ENCODE peak calls at places on chromosomes 5 and 9, in six cellular contexts. One of them, this sample, is unnamed. For H3K27me3, the result is how much of the 10 kb centered on the place peaks cover.

GRCh38 chr5:96120120-96120519 is 158.5 kb upstream of the ELL2 start:
- DNase-seq in AG04450: no peak
- DNase-seq in upper lobe of left lung: no peak
- DNase-seq in GM23338: no peak
- DNase-seq in mesenchymal stem cell: no peak
- DNase-seq in tibial artery: no peak
- DNase-seq in this sample: no peak

GRCh38 chr9:17609312-17610005 is 30.6 kb downstream of the SH3GL2 start:
- DNase-seq in AG04450: no peak
- DNase-seq in upper lobe of left lung: no peak
- DNase-seq in GM23338: peak
- DNase-seq in mesenchymal stem cell: no peak
- DNase-seq in tibial artery: no peak
- DNase-seq in this sample: no peak

GRCh38 chr5:99331061-99331460 is 402.3 kb upstream of the CHD1 start:
- DNase-seq in AG04450: no peak
- DNase-seq in upper lobe of left lung: no peak
- DNase-seq in GM23338: no peak
- DNase-seq in mesenchymal stem cell: no peak
- DNase-seq in tibial artery: no peak
- DNase-seq in this sample: no peak

GRCh38 chr9:79858509-79858908 is 286.7 kb downstream of the TLE4 start:
- DNase-seq in AG04450: no peak
- DNase-seq in upper lobe of left lung: no peak
- DNase-seq in GM23338: no peak
- DNase-seq in mesenchymal stem cell: peak
- DNase-seq in tibial artery: no peak
- DNase-seq in this sample: no peak

GRCh38 chr9:86754581-86754980 is 192.7 kb downstream of the GAS1 start:
- DNase-seq in AG04450: no peak
- DNase-seq in upper lobe of left lung: no peak
- DNase-seq in GM23338: no peak
- DNase-seq in mesenchymal stem cell: no peak
- DNase-seq in tibial artery: no peak
- DNase-seq in this sample: peak

GRCh38 chr5:150183436-150183835 is 6.4 kb upstream of the SLC6A7 start:
- DNase-seq in AG04450: no peak
- DNase-seq in upper lobe of left lung: no peak
- DNase-seq in GM23338: no peak
- DNase-seq in mesenchymal stem cell: no peak
- DNase-seq in tibial artery: no peak
- DNase-seq in this sample: no peak

GRCh38 chr5:68319316-68320093 is 103.9 kb downstream of the PIK3R1 start:
- DNase-seq in AG04450: no peak
- DNase-seq in upper lobe of left lung: no peak
- DNase-seq in GM23338: no peak
- DNase-seq in mesenchymal stem cell: peak
- DNase-seq in tibial artery: no peak
- DNase-seq in this sample: no peak

GRCh38 chr5:38463634-38464521 is 92.6 kb downstream of the LIFR start:
- DNase-seq in AG04450: peak
- DNase-seq in upper lobe of left lung: no peak
- DNase-seq in GM23338: no peak
- DNase-seq in mesenchymal stem cell: peak
- DNase-seq in tibial artery: no peak
- DNase-seq in this sample: peak

GRCh38 chr5:150978590-150978989 is 41.8 kb upstream of the GPX3 start:
- DNase-seq in AG04450: no peak
- DNase-seq in upper lobe of left lung: no peak
- DNase-seq in GM23338: no peak
- DNase-seq in mesenchymal stem cell: no peak
- DNase-seq in tibial artery: no peak
- DNase-seq in this sample: no peak

GRCh38 chr9:9341203-9341602 is 1271.6 kb downstream of the PTPRD start:
- DNase-seq in AG04450: no peak
- DNase-seq in upper lobe of left lung: no peak
- DNase-seq in GM23338: peak
- DNase-seq in mesenchymal stem cell: no peak
- DNase-seq in tibial artery: no peak
- DNase-seq in this sample: no peak

DNA sequence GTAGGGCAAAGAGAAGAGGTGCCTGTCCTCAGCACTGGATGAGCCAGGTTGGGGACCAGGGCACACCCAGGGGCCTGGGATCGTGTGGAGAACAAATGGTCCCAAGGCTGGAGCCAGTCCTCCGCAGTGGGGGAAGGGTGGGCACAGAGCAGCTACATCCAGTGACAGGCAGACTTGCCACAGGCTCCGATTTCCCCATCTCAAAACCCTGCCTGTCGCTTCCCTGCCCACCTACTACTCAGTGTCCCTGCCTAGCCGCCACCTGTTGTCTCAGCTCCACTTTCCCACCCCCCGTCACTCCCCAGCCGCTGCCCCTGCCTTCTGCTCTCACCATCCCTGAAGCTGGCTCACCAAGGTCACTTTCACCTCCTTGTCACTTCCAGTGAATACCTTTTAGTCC is 13.9 kb upstream of the ENHO start:
- DNase-seq in AG04450: no peak
- DNase-seq in upper lobe of left lung: no peak
- DNase-seq in GM23338: no peak
- DNase-seq in mesenchymal stem cell: no peak
- DNase-seq in tibial artery: no peak
- DNase-seq in this sample: no peak
- H3K27me3 ChIP-seq in AG04450: under half
- H3K27me3 ChIP-seq in upper lobe of left lung: under half
- H3K27me3 ChIP-seq in GM23338: under half
- H3K27me3 ChIP-seq in mesenchymal stem cell: under half
- H3K27me3 ChIP-seq in tibial artery: under half
- H3K27me3 ChIP-seq in this sample: under half

DNA sequence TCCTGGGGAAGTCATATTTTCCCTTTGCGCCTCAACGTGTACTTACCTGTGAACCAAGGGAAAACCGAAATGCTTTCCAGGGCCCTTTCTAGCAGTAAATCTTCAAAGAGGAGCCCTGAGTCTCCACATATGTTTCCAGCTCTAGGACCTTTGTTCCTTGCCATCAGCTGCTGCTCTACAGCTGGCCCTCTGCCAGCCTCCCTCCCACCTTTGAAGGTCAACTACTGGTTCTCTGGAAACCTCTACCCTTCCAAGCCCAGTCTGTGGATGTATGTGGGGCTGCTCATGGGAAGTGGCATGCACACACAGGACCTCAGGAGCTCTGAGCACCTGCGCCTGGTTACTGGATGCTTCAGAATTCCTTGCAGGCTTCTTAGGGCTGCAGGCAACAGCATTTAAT is 117.2 kb downstream of the PSD2 start:
- DNase-seq in AG04450: no peak
- DNase-seq in upper lobe of left lung: no peak
- DNase-seq in GM23338: no peak
- DNase-seq in mesenchymal stem cell: no peak
- DNase-seq in tibial artery: no peak
- DNase-seq in this sample: no peak
- H3K27me3 ChIP-seq in AG04450: under half
- H3K27me3 ChIP-seq in upper lobe of left lung: under half
- H3K27me3 ChIP-seq in GM23338: under half
- H3K27me3 ChIP-seq in mesenchymal stem cell: half or more
- H3K27me3 ChIP-seq in tibial artery: under half
- H3K27me3 ChIP-seq in this sample: under half

DNA sequence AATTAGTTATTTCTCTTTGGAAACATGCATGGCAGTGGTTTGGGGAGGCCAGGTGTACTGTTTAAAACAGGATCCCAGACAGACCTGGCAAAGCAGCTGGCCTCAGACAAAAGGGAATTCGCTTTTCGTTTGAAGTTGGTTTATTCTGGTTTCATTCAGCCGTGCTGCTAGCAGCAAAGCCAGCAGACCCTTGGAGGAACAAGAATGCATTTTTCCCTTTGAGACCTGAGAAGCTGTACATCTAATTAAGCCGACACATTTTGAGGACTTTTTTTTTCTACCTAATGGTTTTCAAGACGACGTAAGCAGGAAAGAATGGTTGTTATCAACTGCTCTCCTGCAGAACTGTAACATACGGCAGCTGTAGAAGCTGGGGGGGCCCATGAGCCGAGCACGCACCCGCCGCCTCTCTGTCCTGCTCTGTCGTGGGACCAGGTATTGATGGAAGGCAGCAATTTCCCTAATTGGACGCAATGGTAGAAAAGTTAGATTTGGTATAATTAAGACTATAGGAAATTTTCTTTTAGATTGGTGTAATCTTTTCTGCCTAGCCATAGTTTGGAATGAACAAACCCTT is 13.6 kb downstream of the PLEKHG4B start:
- DNase-seq in AG04450: no peak
- DNase-seq in upper lobe of left lung: no peak
- DNase-seq in GM23338: no peak
- DNase-seq in mesenchymal stem cell: no peak
- DNase-seq in tibial artery: no peak
- DNase-seq in this sample: no peak
- H3K27me3 ChIP-seq in AG04450: under half
- H3K27me3 ChIP-seq in upper lobe of left lung: under half
- H3K27me3 ChIP-seq in GM23338: under half
- H3K27me3 ChIP-seq in mesenchymal stem cell: under half
- H3K27me3 ChIP-seq in tibial artery: under half
- H3K27me3 ChIP-seq in this sample: under half

GRCh38 chr9:101029300-101030021 is 934 bp downstream of the PLPPR1 start:
- DNase-seq in AG04450: no peak
- DNase-seq in upper lobe of left lung: no peak
- DNase-seq in GM23338: peak
- DNase-seq in mesenchymal stem cell: no peak
- DNase-seq in tibial artery: no peak
- DNase-seq in this sample: no peak
- H3K27me3 ChIP-seq in AG04450: under half
- H3K27me3 ChIP-seq in upper lobe of left lung: under half
- H3K27me3 ChIP-seq in GM23338: half or more
- H3K27me3 ChIP-seq in mesenchymal stem cell: under half
- H3K27me3 ChIP-seq in tibial artery: under half
- H3K27me3 ChIP-seq in this sample: half or more

GRCh38 chr5:133760532-133760931 is 148.2 kb upstream of the FSTL4 start:
- DNase-seq in AG04450: no peak
- DNase-seq in upper lobe of left lung: no peak
- DNase-seq in GM23338: no peak
- DNase-seq in mesenchymal stem cell: no peak
- DNase-seq in tibial artery: no peak
- DNase-seq in this sample: no peak
- H3K27me3 ChIP-seq in AG04450: under half
- H3K27me3 ChIP-seq in upper lobe of left lung: under half
- H3K27me3 ChIP-seq in GM23338: under half
- H3K27me3 ChIP-seq in mesenchymal stem cell: under half
- H3K27me3 ChIP-seq in tibial artery: under half
- H3K27me3 ChIP-seq in this sample: half or more

GRCh38 chr5:139903805-139904565 is 108.4 kb downstream of the PSD2 start:
- DNase-seq in AG04450: no peak
- DNase-seq in upper lobe of left lung: no peak
- DNase-seq in GM23338: peak
- DNase-seq in mesenchymal stem cell: peak
- DNase-seq in tibial artery: peak
- DNase-seq in this sample: no peak
- H3K27me3 ChIP-seq in AG04450: half or more
- H3K27me3 ChIP-seq in upper lobe of left lung: under half
- H3K27me3 ChIP-seq in GM23338: half or more
- H3K27me3 ChIP-seq in mesenchymal stem cell: half or more
- H3K27me3 ChIP-seq in tibial artery: under half
- H3K27me3 ChIP-seq in this sample: half or more